ENCODE peak calls at places on chromosomes 16 and 17, in four cellular contexts. K is hepatocyte; O is CD4-positive, alpha-beta T cell; Z is neural crest cell. V is an unnamed sample.

GRCh38 chr16:89319883-89320716 is 102.6 kb downstream of the ZNF778 start:
- DNase-seq in K (peak; percentile 71), O (no peak), Z (no peak), V (no peak)

GRCh38 chr16:25106567-25107465 is 4.7 kb upstream of the LCMT1 start:
- DNase-seq in K (peak; percentile 96), O (peak; percentile 39), Z (peak; percentile 84), V (peak; percentile 94)

GRCh38 chr16:56814537-56815432 is 50.2 kb upstream of the SLC12A3 start:
- DNase-seq in K (no peak), O (no peak), Z (no peak), V (no peak)

GRCh38 chr16:16884451-16884850 is 505.5 kb downstream of the NPIPA7 start:
- DNase-seq in K (no peak), O (no peak), Z (no peak), V (no peak)

GRCh38 chr17:34979650-34980352 is 511 bp upstream of the LIG3 start:
- DNase-seq in K (no peak), O (no peak), Z (no peak), V (no peak)

GRCh38 chr17:42275527-42276358 is 448 bp downstream of the STAT5B start:
- DNase-seq in K (peak; percentile 35), O (no peak), Z (peak; percentile 32), V (no peak)

GRCh38 chr16:52812945-52813556 is 239.6 kb downstream of the CHD9NB start:
- DNase-seq in K (peak; percentile 9), O (no peak), Z (no peak), V (no peak)

GRCh38 chr16:56632160-56632847 is at the start of gene MT1M:
- DNase-seq in K (peak; percentile 26), O (no peak), Z (no peak), V (no peak)

GRCh38 chr16:7057458-7057857 is 275.2 kb upstream of the RBFOX1 start:
- DNase-seq in K (peak; percentile 31), O (no peak), Z (no peak), V (no peak)

GRCh38 chr17:46795379-46795952 is 23.0 kb downstream of the WNT3 start:
- DNase-seq in K (no peak), O (no peak), Z (no peak), V (no peak)

GRCh38 chr16:67767953-67768352 is 38.4 kb downstream of the RANBP10 start:
- DNase-seq in K (peak; percentile 29), O (no peak), Z (no peak), V (no peak)

GRCh38 chr17:43832168-43832975 is 574 bp downstream of the MPP3 start:
- DNase-seq in K (peak; percentile 75), O (no peak), Z (peak; percentile 42), V (peak; percentile 72)

GRCh38 chr16:11586856-11587642 is at the start of gene LITAF:
- DNase-seq in K (peak; percentile 88), O (peak; percentile 22), Z (peak; percentile 41), V (peak; percentile 70)

GRCh38 chr17:38326996-38327792 is 16.6 kb downstream of the GPR179 start:
- DNase-seq in K (peak; percentile 2), O (no peak), Z (no peak), V (no peak)

GRCh38 chr17:18263885-18264682 is 3.6 kb downstream of the MIEF2 start:
- DNase-seq in K (no peak), O (no peak), Z (no peak), V (no peak)

GRCh38 chr17:32588982-32589381 is 102.2 kb downstream of the CDK5R1 start:
- DNase-seq in K (no peak), O (no peak), Z (no peak), V (no peak)

GRCh38 chr17:36892112-36892838 is 45.0 kb upstream of the LHX1 start:
- DNase-seq in K (no peak), O (no peak), Z (no peak), V (no peak)
- TF ChIP-seq CTCF in K (no peak), O (no peak), Z (no peak), V (peak; percentile 30)

DNA sequence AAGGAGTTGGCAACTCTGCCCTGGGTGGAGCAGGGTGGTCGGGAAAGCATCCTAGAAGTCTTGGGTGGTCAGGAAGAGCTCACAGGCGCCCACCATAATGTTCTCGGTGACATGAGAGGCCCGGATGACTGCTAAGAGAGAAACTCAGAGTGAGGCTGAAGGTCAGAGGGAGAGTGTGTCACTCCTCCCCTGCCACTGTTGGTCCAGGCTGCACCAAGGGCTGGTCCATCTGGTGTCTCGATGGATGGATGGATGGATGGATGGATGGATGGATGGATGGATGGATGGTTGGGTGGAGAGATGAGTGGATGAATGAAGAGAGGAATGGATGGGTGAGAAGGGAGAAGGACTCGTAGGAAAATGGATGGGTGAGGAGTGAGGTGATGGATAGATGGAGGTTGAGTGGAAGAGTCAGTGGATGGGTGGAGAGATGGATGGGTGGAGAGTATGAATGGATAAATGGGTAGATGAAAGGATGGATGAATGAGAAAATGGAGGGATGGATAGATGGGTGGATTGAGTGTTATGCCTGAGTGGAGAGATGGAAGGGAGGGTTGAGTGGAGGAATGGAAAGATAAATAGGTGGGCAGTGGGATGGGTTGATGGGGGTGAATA is 42.9 kb downstream of the BEAN1 start:
- DNase-seq in K (no peak), O (no peak), Z (no peak), V (no peak)
- TF ChIP-seq CTCF in K (no peak), O (no peak), Z (no peak), V (no peak)

GRCh38 chr16:22123759-22124490 is 31.6 kb downstream of the VWA3A start:
- DNase-seq in K (no peak), O (no peak), Z (no peak), V (no peak)

GRCh38 chr16:22122239-22122638 is 29.9 kb downstream of the VWA3A start:
- DNase-seq in K (no peak), O (no peak), Z (no peak), V (no peak)

GRCh38 chr16:22117666-22118065 is 25.3 kb downstream of the VWA3A start:
- DNase-seq in K (peak; percentile 17), O (no peak), Z (no peak), V (no peak)

GRCh38 chr16:22123146-22123545 is 30.8 kb downstream of the VWA3A start:
- DNase-seq in K (no peak), O (no peak), Z (no peak), V (no peak)

GRCh38 chr16:22120440-22120839 is 28.1 kb downstream of the VWA3A start:
- DNase-seq in K (no peak), O (no peak), Z (no peak), V (no peak)
- TF ChIP-seq CTCF in K (no peak), O (no peak), Z (no peak), V (no peak)

GRCh38 chr17:48663134-48663924 is 37.2 kb upstream of the HOXB9 start:
- DNase-seq in K (no peak), O (no peak), Z (no peak), V (no peak)
- TF ChIP-seq CTCF in K (peak; percentile 4), O (no peak), Z (no peak), V (peak; percentile 9)

DNA sequence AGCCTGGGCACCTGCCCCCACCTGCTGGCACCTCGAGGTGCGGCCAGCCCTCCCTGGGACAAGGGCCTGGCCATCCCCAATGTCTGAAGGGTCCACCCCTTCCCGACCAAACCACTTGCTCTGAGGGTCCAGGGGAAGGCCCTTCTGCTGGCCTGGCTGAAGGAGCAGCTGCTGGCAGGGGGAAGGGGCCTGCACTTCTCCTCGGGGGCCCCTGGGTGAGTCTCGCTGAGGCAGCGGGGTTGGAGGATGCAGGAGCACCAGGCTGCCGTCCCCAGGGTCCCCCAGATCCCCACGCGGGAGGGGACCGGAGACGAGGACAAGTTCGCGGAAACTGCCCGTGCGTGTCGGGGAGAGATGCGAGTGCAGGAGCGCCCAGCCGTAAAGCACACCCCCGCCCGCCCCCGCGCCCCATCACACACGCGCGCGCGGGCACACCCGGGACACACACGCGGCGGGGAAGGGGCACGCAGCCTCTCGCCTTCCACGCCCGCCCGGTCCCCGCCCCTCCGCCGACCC is 725 bp upstream of the CACNA1H start:
- DNase-seq in K (peak; percentile 45), O (peak; percentile 39), Z (peak; percentile 32), V (peak; percentile 66)
- TF ChIP-seq CTCF in K (no peak), O (no peak), Z (no peak), V (no peak)